ENCODE peak calls at places on chromosome 9, in four cellular contexts. O is right cardiac atrium, X is adrenal gland, C is aorta. V is an unnamed sample.

GRCh38 chr9:108876425-108876824 is 14.4 kb downstream of the ACTL7A start:
- DNase-seq in O (no peak), X (no peak), C (no peak), V (no peak)

GRCh38 chr9:121266356-121266755 is 1.6 kb upstream of the GSN start:
- DNase-seq in O (no peak), X (peak; percentile 45), C (no peak), V (no peak)

GRCh38 chr9:84615574-84615973 is 54.0 kb upstream of the NTRK2 start:
- DNase-seq in O (no peak), X (no peak), C (no peak), V (no peak)

GRCh38 chr9:75454043-75454442 is 365.7 kb downstream of the OSTF1 start:
- DNase-seq in O (no peak), X (no peak), C (no peak), V (no peak)

GRCh38 chr9:129838707-129839259 is 3.5 kb downstream of the USP20 start:
- DNase-seq in O (no peak), X (peak; percentile 51), C (no peak), V (no peak)

GRCh38 chr9:133762488-133763271 is 24.5 kb upstream of the SARDH start:
- DNase-seq in O (no peak), X (no peak), C (no peak), V (no peak)

GRCh38 chr9:121313458-121314152 is 45.6 kb downstream of the GSN start:
- DNase-seq in O (no peak), X (no peak), C (no peak), V (no peak)

GRCh38 chr9:133956520-133957076 is 35.5 kb downstream of the VAV2 start:
- DNase-seq in O (peak; percentile 46), X (peak; percentile 65), C (peak; percentile 55), V (no peak)

GRCh38 chr9:126502417-126503332 is 111.1 kb upstream of the LMX1B start:
- DNase-seq in O (no peak), X (no peak), C (peak; percentile 44), V (no peak)

GRCh38 chr9:107848598-107848997 is 359.0 kb upstream of the KLF4 start:
- DNase-seq in O (no peak), X (no peak), C (no peak), V (no peak)
- H3K4me1 ChIP-seq in O (no peaks in the 10 kb centered on the region), X (peaks cover 5% of the 10 kb centered on the region), C (peaks cover 2% of the 10 kb centered on the region), V (no peaks in the 10 kb centered on the region)

DNA sequence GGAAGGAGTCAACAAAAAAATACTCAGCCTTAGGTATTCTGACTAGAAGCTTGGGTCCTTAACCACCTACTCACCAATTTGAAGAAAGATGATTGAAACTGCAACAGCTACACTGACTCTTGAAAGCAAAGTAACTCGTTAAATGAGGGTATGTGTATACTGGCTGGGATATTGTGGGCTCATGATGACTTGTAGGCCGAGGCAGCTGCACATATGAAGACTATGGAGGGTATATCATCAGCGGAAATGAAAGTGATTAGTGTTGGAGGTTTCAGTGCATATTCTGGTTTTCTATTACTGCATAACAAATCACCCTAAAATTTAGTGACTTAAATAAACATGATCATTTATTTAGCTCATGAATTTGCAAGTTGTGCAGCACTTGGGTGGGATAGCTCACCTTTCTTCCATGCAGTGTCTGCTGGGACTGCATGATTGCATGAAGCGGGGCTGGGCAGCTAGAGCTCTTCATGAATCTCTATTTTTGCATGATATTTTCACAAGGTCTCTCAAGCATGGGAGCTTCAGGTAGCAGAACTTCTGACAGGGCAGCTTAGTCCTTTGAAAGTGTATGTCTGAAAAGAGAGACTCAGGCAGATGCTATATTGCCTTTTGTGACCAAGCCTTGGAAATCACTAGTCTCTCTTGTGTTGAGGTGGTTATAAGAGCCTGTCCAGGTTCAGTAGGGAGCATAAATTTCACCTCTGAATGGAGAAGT is 96.1 kb upstream of the CDKN2B start:
- DNase-seq in O (no peak), X (no peak), C (no peak), V (no peak)
- H3K4me1 ChIP-seq in O (no peaks in the 10 kb centered on the region), X (no peaks in the 10 kb centered on the region), C (peaks cover 3% of the 10 kb centered on the region), V (no peaks in the 10 kb centered on the region)

GRCh38 chr9:137306546-137307254 is 4.6 kb upstream of the NRARP start:
- DNase-seq in O (no peak), X (no peak), C (peak; percentile 44), V (peak; percentile 4)
- H3K4me1 ChIP-seq in O (no peaks in the 10 kb centered on the region), X (peaks cover 26% of the 10 kb centered on the region), C (no peaks in the 10 kb centered on the region), V (peaks cover 42% of the 10 kb centered on the region)

GRCh38 chr9:136899196-136899595 is 12.9 kb downstream of the TRAF2 start:
- DNase-seq in O (no peak), X (no peak), C (no peak), V (no peak)
- H3K4me1 ChIP-seq in O (peaks cover 16% of the 10 kb centered on the region), X (peaks cover 18% of the 10 kb centered on the region), C (no peaks in the 10 kb centered on the region), V (peaks cover 7% of the 10 kb centered on the region)